ENCODE peak calls at places on chromosomes 12 and 14, in eight cellular contexts. I is esophagus squamous epithelium; E is sigmoid colon; D is upper lobe of right lung; N is CD8-positive, alpha-beta T cell; J is fibroblast of lung; M is gastrocnemius medialis; H is transverse colon. W is an unnamed sample. For H3K4me1, the result is how much of the 10 kb centered on the place peaks cover.

GRCh38 chr12:127987199-127987901 is 279.6 kb upstream of the TMEM132C start:
- DNase-seq in I (no peak), E (no peak), D (no peak), N (no peak), J (peak), M (no peak), H (no peak), W (peak)

GRCh38 chr12:95096852-95097251 is 23.4 kb upstream of the NR2C1 start:
- DNase-seq in I (no peak), E (no peak), D (no peak), N (no peak), J (peak), M (no peak), H (no peak), W (no peak)

GRCh38 chr12:45725631-45726593 is 3.6 kb upstream of the ARID2 start:
- DNase-seq in I (no peak), E (no peak), D (no peak), N (peak), J (peak), M (no peak), H (peak), W (no peak)

GRCh38 chr12:79895041-79895440 is 39.9 kb downstream of the PPP1R12A start:
- DNase-seq in I (no peak), E (no peak), D (no peak), N (no peak), J (no peak), M (no peak), H (no peak), W (no peak)

GRCh38 chr12:115000038-115000437 is 316.1 kb upstream of the TBX3 start:
- DNase-seq in I (no peak), E (no peak), D (no peak), N (no peak), J (peak), M (no peak), H (no peak), W (no peak)

GRCh38 chr12:91866566-91866965 is 279.1 kb downstream of the BTG1 start:
- DNase-seq in I (no peak), E (no peak), D (no peak), N (no peak), J (no peak), M (no peak), H (no peak), W (no peak)

GRCh38 chr14:51609987-51610283 is 41.8 kb upstream of the FRMD6 start:
- DNase-seq in I (no peak), E (no peak), D (no peak), N (no peak), J (peak), M (no peak), H (peak), W (no peak)

GRCh38 chr12:48542300-48542928 is 17.0 kb downstream of the OR8S1 start:
- DNase-seq in I (no peak), E (no peak), D (peak), N (peak), J (peak), M (no peak), H (peak), W (peak)

GRCh38 chr12:3741882-3742672 is 10.8 kb downstream of the CRACR2A start:
- DNase-seq in I (no peak), E (no peak), D (no peak), N (no peak), J (no peak), M (no peak), H (no peak), W (no peak)

GRCh38 chr12:59940676-59941342 is 345.0 kb downstream of the SLC16A7 start:
- DNase-seq in I (no peak), E (no peak), D (no peak), N (no peak), J (peak), M (no peak), H (no peak), W (no peak)

GRCh38 chr12:123119808-123120207 is 31.1 kb downstream of the PITPNM2 start:
- DNase-seq in I (no peak), E (no peak), D (no peak), N (peak), J (no peak), M (no peak), H (no peak), W (no peak)

GRCh38 chr12:2642896-2643425 is 151.8 kb upstream of the FKBP4 start:
- DNase-seq in I (no peak), E (peak), D (peak), N (no peak), J (no peak), M (no peak), H (peak), W (no peak)
- TF ChIP-seq CTCF in I (no peak), E (no peak), D (no peak), N (no peak), J (no peak), M (no peak), H (no peak), W (no peak)

GRCh38 chr14:86641310-86641709 is 1111.4 kb downstream of the FLRT2 start:
- DNase-seq in I (no peak), E (no peak), D (no peak), N (no peak), J (no peak), M (no peak), H (no peak), W (no peak)
- H3K4me3 ChIP-seq in I (no peak), E (no peak), D (no peak), N (no peak), J (no peak), M (no peak), H (no peak), W (no peak)

DNA sequence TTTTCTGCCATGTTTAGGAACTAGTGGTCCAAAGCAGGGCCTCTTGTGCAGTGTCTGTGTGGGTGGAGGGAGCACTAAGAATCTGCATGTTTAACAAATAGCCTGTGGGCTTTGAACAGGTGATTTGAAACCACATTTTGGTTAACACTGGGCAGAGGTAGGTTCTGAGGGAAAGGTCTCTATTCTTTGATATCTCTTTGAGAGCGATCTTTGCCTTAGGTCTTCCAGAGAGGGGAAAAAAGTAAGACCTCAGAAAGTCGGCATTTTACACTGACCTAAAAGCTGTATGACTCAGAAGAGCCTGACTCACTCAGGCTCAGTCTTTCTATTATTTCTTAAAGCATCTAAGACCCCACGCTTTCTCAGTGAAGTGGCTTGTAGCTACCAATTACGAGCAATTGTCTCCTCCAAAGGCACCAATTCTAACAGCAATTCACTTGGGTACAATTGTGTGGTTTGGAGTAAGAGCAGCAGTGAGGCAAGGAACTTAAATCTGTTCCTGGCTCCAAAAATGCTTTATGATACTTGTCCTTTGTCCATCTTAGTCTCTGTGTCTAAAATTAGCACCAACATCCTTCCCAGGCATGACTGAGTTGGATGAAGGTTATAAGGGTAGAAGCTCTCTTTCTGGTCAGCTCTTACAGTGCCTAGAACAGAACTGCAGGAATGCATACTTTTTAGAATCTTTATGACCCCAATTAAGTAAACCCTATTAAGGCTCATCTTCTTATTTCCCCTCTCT is 8.8 kb downstream of the EIF2B2 start:
- DNase-seq in I (no peak), E (no peak), D (no peak), N (no peak), J (peak), M (no peak), H (no peak), W (no peak)
- H3K4me1 ChIP-seq in I (under half), E (under half), D (under half), N (under half), J (under half), M (under half), H (under half), W (under half)

GRCh38 chr12:132342828-132343227 is 13.4 kb upstream of the GALNT9 start:
- DNase-seq in I (no peak), E (no peak), D (no peak), N (no peak), J (no peak), M (no peak), H (no peak), W (no peak)

GRCh38 chr12:132344181-132344580 is 14.8 kb upstream of the GALNT9 start:
- DNase-seq in I (no peak), E (no peak), D (no peak), N (peak), J (no peak), M (no peak), H (no peak), W (no peak)

GRCh38 chr12:132341318-132342050 is 12.1 kb upstream of the GALNT9 start:
- DNase-seq in I (no peak), E (no peak), D (no peak), N (peak), J (no peak), M (no peak), H (no peak), W (no peak)

GRCh38 chr12:132343294-132343972 is 14.0 kb upstream of the GALNT9 start:
- DNase-seq in I (no peak), E (peak), D (no peak), N (peak), J (no peak), M (no peak), H (peak), W (no peak)

GRCh38 chr12:132342322-132342721 is 12.9 kb upstream of the GALNT9 start:
- DNase-seq in I (no peak), E (no peak), D (no peak), N (peak), J (no peak), M (no peak), H (no peak), W (no peak)
- TF ChIP-seq CTCF in I (no peak), E (peak), D (peak), N (no peak), J (no peak), M (no peak), H (no peak), W (no peak)

GRCh38 chr14:39114073-39114838 is at the start of gene GEMIN2:
- DNase-seq in I (peak), E (peak), D (peak), N (peak), J (peak), M (peak), H (peak), W (peak)
- H3K4me3 ChIP-seq in I (peak), E (peak), D (peak), N (peak), J (peak), M (peak), H (peak), W (peak)

DNA sequence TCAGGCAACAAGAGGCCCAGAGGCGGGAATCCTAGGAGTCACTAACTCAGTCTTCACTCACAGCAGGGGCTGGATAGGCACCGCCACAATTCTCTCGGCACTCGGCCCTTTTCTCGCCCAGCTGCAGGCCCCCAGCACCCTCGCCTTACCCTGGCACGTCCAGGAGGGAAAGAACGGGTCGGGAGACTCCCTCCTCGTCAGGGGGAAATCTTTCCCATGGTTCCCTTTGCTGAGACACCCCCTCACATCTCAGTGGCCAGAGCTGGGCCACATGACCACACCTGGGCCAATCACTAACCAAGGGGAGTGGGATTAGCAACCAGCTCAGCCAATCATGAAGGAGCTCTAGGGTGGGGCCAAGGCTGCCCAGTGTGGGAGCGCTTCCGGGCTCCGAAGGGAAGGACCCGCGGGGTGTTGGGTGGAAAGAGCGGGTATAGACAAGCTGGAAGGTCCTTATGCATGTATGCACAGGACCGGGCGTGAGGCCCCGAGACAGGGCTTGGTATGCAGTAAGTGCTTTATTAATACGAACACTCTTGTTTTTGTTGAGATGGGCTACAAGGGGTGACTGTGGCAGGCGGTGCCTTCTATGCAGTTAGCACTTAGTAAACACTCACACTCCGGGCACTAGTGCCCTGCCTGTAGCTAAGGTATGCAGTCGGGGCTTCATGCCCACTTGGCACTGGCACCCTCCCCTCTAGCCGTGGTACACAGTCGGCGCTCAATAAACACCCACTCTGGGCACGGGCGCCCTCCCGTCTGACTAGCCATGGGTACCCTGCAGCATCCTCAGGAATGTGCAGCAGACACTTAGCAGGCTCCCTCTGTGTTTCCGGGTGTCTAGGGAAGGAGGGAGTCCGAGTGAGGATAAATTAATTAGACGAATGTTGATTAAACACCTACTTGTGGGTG is 40.3 kb downstream of the ADGRD1 start:
- DNase-seq in I (no peak), E (peak), D (peak), N (no peak), J (no peak), M (no peak), H (no peak), W (no peak)
- H3K4me1 ChIP-seq in I (under half), E (under half), D (under half), N (under half), J (under half), M (under half), H (under half), W (under half)

W was measured in mucosa of descending colon.